ENCODE peak calls at places on chromosomes 2 and 18, in four cellular contexts. One of them, this sample, is unnamed.

GRCh38 chr2:238865744-238866355 is 18.0 kb downstream of the TWIST2 start:
- DNase-seq in WTC11: no peak
- DNase-seq in Ammon's horn: no peak
- DNase-seq in T-helper 1 cell: no peak
- DNase-seq in this sample: no peak

GRCh38 chr2:239225456-239225855 is 175.4 kb downstream of the HDAC4 start:
- DNase-seq in WTC11: no peak
- DNase-seq in Ammon's horn: no peak
- DNase-seq in T-helper 1 cell: no peak
- DNase-seq in this sample: no peak

GRCh38 chr2:27715318-27716165 is 51.9 kb downstream of the SLC4A1AP start:
- DNase-seq in WTC11: peak; percentile 35
- DNase-seq in Ammon's horn: no peak
- DNase-seq in T-helper 1 cell: no peak
- DNase-seq in this sample: no peak

GRCh38 chr2:54724560-54725342 is 1.3 kb downstream of the EML6 start:
- DNase-seq in WTC11: peak; percentile 44
- DNase-seq in Ammon's horn: peak; percentile 15
- DNase-seq in T-helper 1 cell: peak; percentile 16
- DNase-seq in this sample: peak; percentile 31

GRCh38 chr2:86274265-86274917 is 63.0 kb downstream of the REEP1 start:
- DNase-seq in WTC11: no peak
- DNase-seq in Ammon's horn: no peak
- DNase-seq in T-helper 1 cell: no peak
- DNase-seq in this sample: no peak

GRCh38 chr2:239745790-239746308 is 279.3 kb downstream of the NDUFA10 start:
- DNase-seq in WTC11: no peak
- DNase-seq in Ammon's horn: no peak
- DNase-seq in T-helper 1 cell: no peak
- DNase-seq in this sample: no peak

GRCh38 chr2:6069354-6069753 is 377.2 kb downstream of the SOX11 start:
- DNase-seq in WTC11: no peak
- DNase-seq in Ammon's horn: no peak
- DNase-seq in T-helper 1 cell: no peak
- DNase-seq in this sample: peak; percentile 39

GRCh38 chr2:8478133-8478793 is 203.6 kb upstream of the ID2 start:
- DNase-seq in WTC11: no peak
- DNase-seq in Ammon's horn: no peak
- DNase-seq in T-helper 1 cell: no peak
- DNase-seq in this sample: no peak

GRCh38 chr2:181174880-181175590 is 194.6 kb downstream of the UBE2E3 start:
- DNase-seq in WTC11: no peak
- DNase-seq in Ammon's horn: no peak
- DNase-seq in T-helper 1 cell: no peak
- DNase-seq in this sample: no peak

GRCh38 chr2:121084137-121084680 is 200.8 kb downstream of the TFCP2L1 start:
- DNase-seq in WTC11: no peak
- DNase-seq in Ammon's horn: no peak
- DNase-seq in T-helper 1 cell: no peak
- DNase-seq in this sample: no peak

GRCh38 chr18:28071199-28071598 is 105.7 kb downstream of the CDH2 start:
- DNase-seq in WTC11: no peak
- DNase-seq in Ammon's horn: no peak
- DNase-seq in T-helper 1 cell: no peak
- DNase-seq in this sample: no peak

GRCh38 chr2:11175293-11175795 is 20.1 kb downstream of the SLC66A3 start:
- DNase-seq in WTC11: no peak
- DNase-seq in Ammon's horn: no peak
- DNase-seq in T-helper 1 cell: no peak
- DNase-seq in this sample: no peak

GRCh38 chr18:10768221-10768620 is 242.4 kb downstream of the NAPG start:
- DNase-seq in WTC11: no peak
- DNase-seq in Ammon's horn: no peak
- DNase-seq in T-helper 1 cell: no peak
- DNase-seq in this sample: no peak

GRCh38 chr2:151657667-151658076 is 76.6 kb downstream of the NEB start:
- DNase-seq in WTC11: no peak
- DNase-seq in Ammon's horn: no peak
- DNase-seq in T-helper 1 cell: no peak
- DNase-seq in this sample: no peak

GRCh38 chr18:22558945-22559385 is 141.2 kb upstream of the CTAGE1 start:
- DNase-seq in WTC11: peak; percentile 12
- DNase-seq in Ammon's horn: no peak
- DNase-seq in T-helper 1 cell: no peak
- DNase-seq in this sample: peak; percentile 54

GRCh38 chr2:108139521-108139920 is 100.2 kb upstream of the SULT1C3 start:
- DNase-seq in WTC11: no peak
- DNase-seq in Ammon's horn: no peak
- DNase-seq in T-helper 1 cell: no peak
- DNase-seq in this sample: no peak

GRCh38 chr2:36633470-36634092 is 35.6 kb upstream of the FEZ2 start:
- DNase-seq in WTC11: no peak
- DNase-seq in Ammon's horn: no peak
- DNase-seq in T-helper 1 cell: no peak
- DNase-seq in this sample: no peak

This sample was measured in ELF-1.